ENCODE peak calls at places on chromosomes 12 and 14, in eight cellular contexts. D, W, L, M, Z, F, R and G are unnamed samples.

GRCh38 chr14:105294142-105294597 is 6.6 kb downstream of the BRF1 start:
- DNase-seq in L (peak; percentile 37), R (no peak), W (peak; percentile 45), Z (peak; percentile 67), D (no peak), F (no peak), M (no peak), G (no peak)

GRCh38 chr14:54772451-54772881 is 130.2 kb downstream of the GCH1 start:
- DNase-seq in D (no peak), L (no peak), F (no peak), Z (no peak), R (no peak), M (peak; percentile 47), W (peak; percentile 73), G (no peak)

GRCh38 chr12:132764231-132764630 is 2.6 kb upstream of the ANKLE2 start:
- DNase-seq in W (no peak), D (no peak), M (no peak), L (no peak), R (no peak), Z (no peak), F (no peak), G (no peak)

GRCh38 chr14:104219731-104220224 is 81.4 kb downstream of the KIF26A start:
- DNase-seq in D (no peak), M (no peak), Z (no peak), F (no peak), W (no peak), L (no peak), R (no peak), G (no peak)

GRCh38 chr12:13223941-13224340 is 27.4 kb downstream of the EMP1 start:
- DNase-seq in M (peak; percentile 27), Z (no peak), L (no peak), D (no peak), F (no peak), W (peak; percentile 66), R (no peak), G (no peak)

GRCh38 chr12:117718559-117718958 is 250.2 kb downstream of the KSR2 start:
- DNase-seq in M (no peak), F (no peak), Z (no peak), D (no peak), W (no peak), L (no peak), R (no peak), G (no peak)

GRCh38 chr12:104494816-104495158 is 38.0 kb downstream of the CHST11 start:
- DNase-seq in W (no peak), D (no peak), R (no peak), L (no peak), M (peak; percentile 72), Z (no peak), F (no peak), G (no peak)

GRCh38 chr12:53481957-53482586 is 17.2 kb downstream of the MAP3K12 start:
- DNase-seq in Z (no peak), M (peak; percentile 38), L (peak; percentile 42), W (no peak), F (no peak), R (no peak), D (peak; percentile 62), G (no peak)

GRCh38 chr12:18589316-18589715 is 148.5 kb downstream of the PLCZ1 start:
- DNase-seq in M (peak; percentile 24), D (no peak), L (no peak), R (no peak), Z (no peak), W (no peak), F (no peak), G (no peak)

GRCh38 chr12:50734409-50735263 is 29.3 kb upstream of the ATF1 start:
- DNase-seq in D (peak; percentile 52), M (peak; percentile 22), Z (no peak), R (peak; percentile 34), W (no peak), F (no peak), L (peak; percentile 69), G (no peak)

GRCh38 chr12:10098762-10099161 is at the start of gene CLEC1A:
- DNase-seq in M (no peak), Z (no peak), F (no peak), D (no peak), W (no peak), L (no peak), R (no peak), G (no peak)

GRCh38 chr12:42180990-42181611 is 36.4 kb upstream of the GXYLT1 start:
- DNase-seq in Z (no peak), D (no peak), F (no peak), L (no peak), M (peak; percentile 69), W (no peak), R (peak; percentile 3), G (no peak)

GRCh38 chr14:104429291-104429861 is 150.2 kb upstream of the C14orf180 start:
- DNase-seq in M (no peak), Z (no peak), F (no peak), D (no peak), W (no peak), R (no peak), L (peak; percentile 18), G (no peak)

GRCh38 chr14:101400815-101401214 is 160.5 kb upstream of the DIO3 start:
- DNase-seq in L (no peak), R (no peak), W (no peak), F (no peak), D (no peak), M (peak; percentile 68), Z (no peak), G (no peak)

GRCh38 chr14:99747167-99747566 is 46.0 kb upstream of the EML1 start:
- DNase-seq in W (no peak), D (no peak), R (no peak), M (no peak), F (no peak), Z (no peak), L (no peak), G (no peak)

GRCh38 chr12:11650279-11650696 is 814 bp downstream of the ETV6 start:
- DNase-seq in R (no peak), D (no peak), Z (no peak), F (peak; percentile 39), L (no peak), M (no peak), W (no peak), G (peak; percentile 53)

GRCh38 chr12:49295087-49296001 is at the start of gene PRPH:
- DNase-seq in Z (no peak), F (no peak), W (no peak), D (no peak), L (no peak), M (no peak), R (no peak), G (no peak)

GRCh38 chr12:90909069-90909676 is 45.8 kb downstream of the CCER1 start:
- DNase-seq in M (peak; percentile 64), R (peak; percentile 61), F (peak; percentile 18), L (peak; percentile 65), W (peak; percentile 47), Z (no peak), D (peak; percentile 59), G (peak; percentile 18)

GRCh38 chr12:69070319-69071090 is 137.5 kb upstream of the CPM start:
- DNase-seq in W (peak; percentile 34), D (peak; percentile 70), M (peak; percentile 60), F (peak; percentile 73), Z (peak; percentile 51), L (peak; percentile 81), R (peak; percentile 64), G (peak; percentile 83)

GRCh38 chr12:48185181-48185919 is 1.9 kb downstream of the CCDC184 start:
- DNase-seq in Z (no peak), D (no peak), F (no peak), L (no peak), M (peak; percentile 55), W (no peak), R (no peak), G (no peak)

GRCh38 chr12:126182619-126183236 is 1117.5 kb downstream of the AACS start:
- DNase-seq in R (no peak), D (no peak), L (no peak), M (no peak), W (no peak), Z (no peak), F (no peak), G (no peak)

GRCh38 chr12:105561981-105562726 is 231.7 kb downstream of the C12orf75 start:
- DNase-seq in F (no peak), M (peak; percentile 87), L (no peak), D (peak; percentile 89), Z (peak; percentile 30), R (peak; percentile 86), W (peak; percentile 89), G (peak; percentile 44)

GRCh38 chr12:44774815-44775411 is 101.2 kb downstream of the NELL2 start:
- DNase-seq in D (peak; percentile 42), F (peak; percentile 44), L (peak; percentile 57), R (peak; percentile 9), W (no peak), Z (no peak), M (peak; percentile 2), G (peak; percentile 41)

GRCh38 chr14:34179723-34180122 is 228.8 kb upstream of the EGLN3 start:
- DNase-seq in R (no peak), D (no peak), M (no peak), F (no peak), W (no peak), Z (peak; percentile 62), L (no peak), G (no peak)

GRCh38 chr14:65297744-65298143 is 114.8 kb upstream of the FUT8 start:
- DNase-seq in R (no peak), Z (no peak), L (no peak), M (no peak), F (peak; percentile 88), W (no peak), D (peak; percentile 80), G (peak; percentile 66)

GRCh38 chr14:75456069-75457023 is 28.5 kb downstream of the JDP2 start:
- DNase-seq in L (no peak), F (no peak), M (no peak), R (no peak), D (no peak), Z (no peak), W (no peak), G (no peak)

GRCh38 chr12:125089626-125090025 is 24.4 kb downstream of the AACS start:
- DNase-seq in M (no peak), W (no peak), L (no peak), Z (no peak), R (no peak), F (no peak), D (no peak), G (no peak)

GRCh38 chr12:6330192-6330591 is 11.7 kb downstream of the TNFRSF1A start:
- DNase-seq in W (no peak), M (no peak), R (no peak), Z (no peak), F (no peak), L (no peak), D (no peak), G (no peak)

GRCh38 chr14:62206456-62206855 is 444.2 kb downstream of the SNAPC1 start:
- DNase-seq in W (no peak), F (no peak), R (no peak), D (no peak), L (no peak), M (peak; percentile 33), Z (no peak), G (no peak)

GRCh38 chr12:6946033-6946919 is 2.5 kb downstream of the C12orf57 start:
- DNase-seq in F (peak; percentile 98), L (no peak), Z (peak; percentile 93), R (peak; percentile 55), W (no peak), D (peak; percentile 96), M (peak; percentile 41), G (peak; percentile 96)

GRCh38 chr14:94738786-94739185 is 31.1 kb downstream of the GSC start:
- DNase-seq in W (no peak), D (no peak), R (peak; percentile 36), Z (no peak), L (no peak), F (no peak), M (no peak), G (no peak)

GRCh38 chr12:3144495-3144894 is 67.3 kb downstream of the TSPAN9 start:
- DNase-seq in L (no peak), W (no peak), M (no peak), Z (no peak), D (no peak), F (no peak), R (no peak), G (no peak)

GRCh38 chr12:104750061-104750460 is 208.0 kb downstream of the SLC41A2 start:
- DNase-seq in F (no peak), D (no peak), W (peak; percentile 78), R (no peak), M (peak; percentile 72), Z (no peak), L (no peak), G (no peak)

GRCh38 chr12:26845057-26845666 is 12.2 kb upstream of the ITPR2 start:
- DNase-seq in M (peak; percentile 61), D (peak; percentile 62), L (peak; percentile 50), F (peak; percentile 78), R (peak; percentile 40), Z (no peak), W (no peak), G (peak; percentile 70)